ENCODE peak calls at places on chromosomes 13 and 19, in five cellular contexts. N is IMR-90, X is hepatocyte, E is GM20000, M is AG04450. B is an unnamed sample.

GRCh38 chr13:77827350-77827749 is 91.3 kb downstream of the EDNRB start:
- DNase-seq in X (no peak), M (no peak), E (no peak), N (no peak), B (no peak)

GRCh38 chr19:35822579-35822978 is 9.9 kb upstream of the PRODH2 start:
- DNase-seq in E (no peak), M (no peak), X (no peak), N (no peak), B (no peak)

GRCh38 chr13:98312606-98313005 is 135.5 kb upstream of the RNF113B start:
- DNase-seq in X (no peak), N (peak), M (no peak), E (no peak), B (no peak)

GRCh38 chr19:35114656-35115537 is 726 bp upstream of the FXYD3 start:
- DNase-seq in M (no peak), N (peak), E (peak), X (peak), B (peak)

GRCh38 chr19:36030264-36031148 is 2.2 kb downstream of the CLIP3 start:
- DNase-seq in N (peak), M (no peak), X (no peak), E (no peak), B (no peak)

GRCh38 chr13:114049626-114050101 is 75.8 kb upstream of the C13orf46 start:
- DNase-seq in M (no peak), E (no peak), N (no peak), X (no peak), B (no peak)

GRCh38 chr19:44570603-44570983 is 41.1 kb upstream of the CEACAM20 start:
- DNase-seq in X (no peak), N (no peak), E (no peak), M (no peak), B (no peak)

GRCh38 chr13:99436686-99437416 is 64.4 kb upstream of the TM9SF2 start:
- DNase-seq in X (peak), M (peak), E (peak), N (peak), B (peak)

GRCh38 chr13:46332772-46333171 is 54.3 kb downstream of the RUBCNL start:
- DNase-seq in X (no peak), E (no peak), M (no peak), N (no peak), B (no peak)

GRCh38 chr13:23506821-23507210 is 63.4 kb upstream of the TNFRSF19 start:
- DNase-seq in X (peak), M (peak), N (peak), E (no peak), B (no peak)

GRCh38 chr13:48232420-48233096 is 448 bp upstream of the ITM2B start:
- DNase-seq in M (no peak), X (no peak), N (no peak), E (no peak), B (no peak)

GRCh38 chr19:33404916-33405315 is 31.4 kb downstream of the CEBPG start:
- DNase-seq in N (no peak), E (no peak), X (no peak), M (no peak), B (no peak)

GRCh38 chr13:29073762-29074161 is 253.6 kb downstream of the MTUS2 start:
- DNase-seq in N (no peak), E (no peak), M (no peak), X (no peak), B (no peak)

GRCh38 chr13:95530178-95530577 is 22.3 kb upstream of the CLDN10 start:
- DNase-seq in N (peak), X (no peak), E (no peak), M (no peak), B (no peak)

GRCh38 chr13:95494082-95494681 is 58.3 kb upstream of the CLDN10 start:
- DNase-seq in X (peak), M (peak), N (peak), E (peak), B (no peak)

GRCh38 chr13:34926513-34926912 is 15.6 kb upstream of the NBEA start:
- DNase-seq in N (peak), M (no peak), E (no peak), X (peak), B (no peak)

GRCh38 chr13:73580868-73581267 is 522.1 kb downstream of the KLF5 start:
- DNase-seq in X (no peak), N (no peak), E (no peak), M (no peak), B (no peak)

GRCh38 chr19:58351558-58351878 is 1.8 kb downstream of the A1BG start:
- DNase-seq in M (no peak), E (no peak), X (no peak), N (no peak), B (no peak)

GRCh38 chr13:78602561-78603239 is 652 bp downstream of the POU4F1 start:
- DNase-seq in M (no peak), N (no peak), E (peak), X (no peak), B (no peak)

GRCh38 chr13:29893438-29893837 is 43.0 kb upstream of the UBL3 start:
- DNase-seq in N (peak), X (no peak), M (no peak), E (no peak), B (no peak)

DNA sequence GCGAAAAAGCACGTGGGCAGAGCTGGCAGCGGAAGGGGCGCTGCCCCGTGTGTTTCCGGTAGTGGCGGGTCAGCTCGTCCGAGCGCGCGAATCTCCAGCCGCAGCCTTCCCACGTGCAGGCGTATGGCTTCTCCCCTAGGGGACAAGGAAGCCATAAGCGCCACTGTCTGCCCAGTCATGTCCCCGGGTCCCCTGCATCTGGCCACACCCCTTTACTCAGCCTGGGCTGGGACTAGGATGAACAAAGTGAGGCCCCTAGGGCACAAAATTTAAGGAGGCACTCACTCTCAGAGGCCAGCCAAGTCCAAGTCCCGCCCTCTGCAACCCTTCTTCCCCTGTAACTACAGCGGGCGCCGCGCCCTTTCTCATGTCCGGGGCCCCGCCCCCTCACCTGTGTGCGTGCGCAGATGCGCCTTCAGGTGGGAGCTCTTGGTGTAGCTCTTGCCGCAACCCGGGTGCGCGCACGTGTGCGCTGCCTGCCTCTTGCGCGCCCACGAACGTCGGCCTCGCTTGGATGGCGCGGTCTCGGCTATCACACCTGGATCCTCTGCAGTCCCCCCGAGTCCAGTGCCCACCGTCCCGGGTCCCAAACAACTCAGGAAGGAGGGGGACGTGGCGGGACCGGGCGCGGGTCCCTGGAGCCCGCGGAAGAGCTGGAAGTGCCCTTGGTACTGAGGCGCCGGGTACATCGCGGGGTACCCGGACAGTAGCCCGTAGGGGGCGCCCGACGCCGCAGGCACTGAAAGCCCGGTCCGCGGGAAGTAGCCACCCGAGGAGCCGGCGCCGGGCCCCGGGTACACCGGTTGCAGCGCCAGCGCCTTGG is 1.9 kb downstream of the KLF1 start:
- DNase-seq in M (no peak), E (peak), X (peak), N (peak), B (peak)
- TF ChIP-seq CTCF in M (peak), E (no peak), X (peak), N (peak), B (no peak)

DNA sequence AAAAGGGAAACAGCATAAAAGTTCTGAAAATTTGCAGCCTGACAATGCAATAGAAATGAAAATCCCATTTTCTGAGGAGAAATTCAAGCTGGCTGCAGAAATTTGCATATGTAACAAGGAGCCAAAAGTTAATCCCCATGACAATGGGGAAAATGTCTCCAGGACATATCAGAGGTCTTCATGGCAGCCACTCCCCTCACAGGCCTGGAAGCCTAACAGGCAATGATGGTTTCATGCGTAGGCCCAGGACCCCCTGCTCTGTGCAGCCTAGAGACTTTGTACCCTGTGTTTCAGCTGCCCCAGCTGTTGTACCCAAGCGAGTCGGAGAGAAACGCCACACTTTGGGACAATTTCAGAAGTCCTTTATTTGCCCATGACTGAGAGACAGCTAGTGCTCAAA is 701.3 kb upstream of the KLHL1 start:
- DNase-seq in E (no peak), X (no peak), M (no peak), N (no peak), B (no peak)
- TF ChIP-seq CTCF in E (no peak), X (no peak), M (no peak), N (no peak), B (no peak)

GRCh38 chr13:97215325-97215724 is 6.8 kb upstream of the MBNL2 start:
- DNase-seq in X (no peak), N (no peak), M (no peak), E (no peak), B (no peak)

GRCh38 chr13:97214921-97215320 is 7.2 kb upstream of the MBNL2 start:
- DNase-seq in E (no peak), M (no peak), N (no peak), X (no peak), B (no peak)

GRCh38 chr13:97211986-97212385 is 10.1 kb upstream of the MBNL2 start:
- DNase-seq in M (no peak), X (no peak), E (no peak), N (no peak), B (no peak)

GRCh38 chr13:97211357-97211756 is 10.8 kb upstream of the MBNL2 start:
- DNase-seq in X (no peak), E (no peak), N (peak), M (no peak), B (no peak)

DNA sequence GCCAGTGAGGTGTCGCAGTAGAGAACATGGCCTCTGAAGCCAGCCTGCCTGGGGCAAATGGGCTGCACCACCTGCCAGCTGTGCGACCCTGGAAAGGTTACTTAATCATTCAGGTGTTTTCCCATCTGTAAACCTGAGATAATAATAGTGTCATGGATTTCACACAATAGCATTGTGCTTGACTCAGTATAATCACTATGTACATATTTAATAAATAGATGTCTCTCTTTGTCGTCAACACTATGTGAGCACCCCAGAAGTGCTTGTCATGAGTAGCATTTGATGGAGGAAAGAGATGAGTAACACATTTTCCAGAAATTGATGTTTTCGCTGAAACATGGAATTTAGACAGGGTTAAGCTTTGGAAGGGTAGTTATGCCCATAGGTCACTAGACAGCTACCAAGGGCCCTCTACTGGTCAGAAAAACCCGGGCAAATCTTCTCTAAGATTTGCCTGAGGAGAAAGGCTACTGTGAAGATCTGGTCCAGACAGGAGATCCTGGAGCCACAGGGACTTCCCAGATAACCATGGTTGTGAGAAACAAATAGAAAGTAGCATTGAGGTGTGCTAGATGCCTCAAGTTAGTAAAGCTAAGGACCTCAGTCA is 9.5 kb upstream of the MBNL2 start:
- DNase-seq in N (peak), M (no peak), E (no peak), X (peak), B (no peak)
- TF ChIP-seq CTCF in N (peak), M (peak), E (peak), X (peak), B (no peak)

GRCh38 chr13:33832872-33833271 is 14.9 kb downstream of the RFC3 start:
- DNase-seq in N (no peak), E (no peak), X (no peak), M (no peak), B (no peak)
- TF ChIP-seq CTCF in N (no peak), E (no peak), X (no peak), M (no peak), B (no peak)

DNA sequence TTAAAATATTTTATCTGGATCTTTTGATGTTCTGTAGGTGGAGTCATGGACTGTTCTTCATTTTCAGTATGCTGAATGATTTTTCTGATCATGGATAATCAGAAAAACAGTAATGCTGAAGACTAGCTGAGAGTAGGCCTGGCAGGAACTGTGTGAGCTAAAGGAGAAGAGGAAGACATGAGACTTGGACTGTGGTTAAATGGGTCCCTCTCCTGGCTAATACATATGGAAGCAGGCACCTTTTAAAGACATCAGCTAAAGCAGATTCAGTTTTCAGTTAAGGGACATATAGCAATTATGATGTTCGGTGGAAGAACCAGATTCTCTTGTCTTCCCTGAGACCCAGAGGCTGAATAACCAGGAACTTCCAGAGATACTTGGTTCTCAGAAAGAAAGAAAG is 169.4 kb downstream of the OLFM4 start:
- DNase-seq in E (no peak), X (no peak), N (no peak), M (no peak), B (no peak)
- TF ChIP-seq CTCF in E (no peak), X (peak), N (no peak), M (no peak), B (no peak)

B was measured in activated B cell treated with CpG ODN at 0.5 μM for 24 hours.